ENCODE peak calls at places on chromosomes 5 and 9, in ten cellular contexts. S is GM23248, C is neural progenitor cell, I is brain microvascular endothelial cell, A is esophagus squamous epithelium, F is left ventricle myocardium inferior, D is psoas muscle, U is spleen, V is adrenal gland, P is IMR-90. W is an unnamed sample.

GRCh38 chr5:145996135-145996534 is 59.8 kb downstream of the SH3RF2 start:
- DNase-seq in V (no peak), U (no peak), F (no peak), C (no peak), S (no peak), P (no peak), I (no peak), D (no peak), A (no peak), W (no peak)

GRCh38 chr5:104513194-104513602 is 950.6 kb upstream of the NUDT12 start:
- DNase-seq in F (no peak), V (peak; percentile 33), P (peak; percentile 77), A (no peak), U (no peak), S (peak; percentile 2), D (no peak), C (no peak), I (peak; percentile 54), W (no peak)

GRCh38 chr9:89564257-89564878 is 40.4 kb upstream of the GADD45G start:
- DNase-seq in S (no peak), A (no peak), D (no peak), P (no peak), U (peak; percentile 72), I (peak; percentile 32), F (no peak), V (no peak), C (peak; percentile 65), W (peak; percentile 84)

GRCh38 chr5:16803831-16804230 is 132.3 kb downstream of the MYO10 start:
- DNase-seq in U (no peak), V (no peak), C (no peak), S (peak; percentile 36), I (no peak), P (no peak), F (no peak), A (no peak), D (no peak), W (no peak)

GRCh38 chr5:31470608-31471007 is 61.3 kb downstream of the DROSHA start:
- DNase-seq in U (no peak), V (peak; percentile 33), A (peak; percentile 1), C (no peak), F (peak; percentile 66), P (peak; percentile 54), I (peak; percentile 65), S (peak; percentile 76), D (peak; percentile 32), W (no peak)

GRCh38 chr9:22169243-22169642 is 160.1 kb upstream of the CDKN2B start:
- DNase-seq in V (no peak), I (peak; percentile 33), A (no peak), S (peak; percentile 55), F (no peak), C (no peak), D (no peak), U (no peak), P (peak; percentile 79), W (no peak)

GRCh38 chr5:65535529-65535987 is 27.4 kb downstream of the CENPK start:
- DNase-seq in F (no peak), V (no peak), I (no peak), A (no peak), U (no peak), D (no peak), C (no peak), S (no peak), P (peak; percentile 54), W (peak; percentile 91)

GRCh38 chr5:72178910-72179815 is 71.9 kb downstream of the MAP1B start:
- DNase-seq in C (peak; percentile 89), D (peak; percentile 70), P (peak; percentile 91), S (peak; percentile 97), V (peak; percentile 29), A (no peak), F (peak; percentile 49), U (no peak), I (peak; percentile 89), W (peak; percentile 22)

GRCh38 chr5:143796110-143796509 is 15.9 kb upstream of the HMHB1 start:
- DNase-seq in A (no peak), P (no peak), V (no peak), F (no peak), C (no peak), D (no peak), S (peak; percentile 30), I (no peak), U (no peak), W (no peak)

GRCh38 chr9:106438928-106439327 is 424.0 kb upstream of the ZNF462 start:
- DNase-seq in I (peak; percentile 0), F (no peak), A (no peak), V (no peak), P (no peak), S (no peak), C (no peak), D (no peak), U (no peak), W (no peak)

DNA sequence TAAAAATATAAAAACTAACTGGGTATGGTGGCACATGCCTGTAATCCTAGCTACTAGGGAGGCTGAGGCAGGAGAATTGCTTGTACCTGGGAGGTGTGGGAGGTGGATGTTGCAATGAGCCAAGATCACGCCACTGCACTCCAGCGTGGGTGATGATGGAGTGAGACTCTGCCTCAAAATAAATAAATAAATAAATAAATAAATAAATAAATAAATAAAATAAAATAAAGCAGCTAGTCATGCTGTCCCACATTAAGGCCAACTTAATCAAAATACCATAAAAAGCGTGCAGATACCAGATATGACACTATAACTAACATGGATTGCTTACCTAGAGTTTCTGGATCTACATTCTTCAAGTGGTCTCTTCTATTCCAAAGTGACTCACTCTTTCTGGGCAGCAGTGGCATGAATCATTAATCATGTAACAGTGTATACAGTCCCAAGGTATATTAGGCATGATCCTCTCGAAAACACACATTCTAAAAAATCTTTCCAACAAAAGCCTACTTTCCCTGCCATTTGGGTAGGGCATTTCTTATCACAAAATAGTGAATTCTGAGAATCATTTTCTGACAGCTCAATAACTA is 187.1 kb downstream of the ELAVL2 start:
- DNase-seq in A (no peak), U (no peak), P (no peak), I (no peak), V (no peak), S (no peak), D (no peak), C (no peak), F (no peak), W (no peak)
- H3K36me3 ChIP-seq in A (no peaks in the 10 kb centered on the region), U (no peaks in the 10 kb centered on the region), P (no peaks in the 10 kb centered on the region), I (no peaks in the 10 kb centered on the region), V (no peaks in the 10 kb centered on the region), S (no peaks in the 10 kb centered on the region), D (no peaks in the 10 kb centered on the region), C (no peaks in the 10 kb centered on the region), F (no peaks in the 10 kb centered on the region), W (peaks cover 20% of the 10 kb centered on the region)

DNA sequence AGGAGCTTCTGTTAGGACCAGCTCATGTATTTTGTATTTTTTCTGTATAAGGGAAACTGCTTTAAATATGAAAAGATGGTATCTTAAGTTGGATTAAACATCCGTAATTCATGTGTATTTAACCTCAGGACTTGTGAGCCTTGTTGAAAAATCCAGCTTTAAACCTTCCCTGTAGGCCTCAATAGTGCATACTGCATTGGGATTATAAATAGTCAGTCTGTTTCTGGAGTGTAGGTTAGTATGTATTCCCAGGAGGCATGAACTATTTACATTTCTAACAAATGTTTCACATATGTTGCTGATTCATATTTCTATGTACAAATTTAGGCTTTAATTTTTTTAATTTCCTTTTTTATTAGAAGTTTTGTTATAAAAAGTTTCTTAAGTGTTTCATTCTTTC is 137.9 kb upstream of the GRHPR start:
- DNase-seq in D (no peak), P (peak; percentile 41), C (no peak), I (no peak), S (peak; percentile 54), F (no peak), U (no peak), A (no peak), V (no peak), W (no peak)
- H3K4me3 ChIP-seq in D (no peak overlapping the region), P (no peak overlapping the region), C (no peak overlapping the region), I (no peak overlapping the region), S (no peak overlapping the region), F (no peak overlapping the region), U (no peak overlapping the region), A (no peak overlapping the region), V (no peak overlapping the region), W (no peak overlapping the region)

GRCh38 chr9:92890761-92891160 is 12.9 kb upstream of the ZNF484 start:
- DNase-seq in A (no peak), F (no peak), D (no peak), I (no peak), V (no peak), S (no peak), P (no peak), C (no peak), U (no peak), W (no peak)

GRCh38 chr9:92894711-92895362 is 17.0 kb upstream of the ZNF484 start:
- DNase-seq in I (no peak), F (no peak), A (no peak), V (no peak), U (peak; percentile 31), S (no peak), D (no peak), C (no peak), P (no peak), W (no peak)

GRCh38 chr9:92897323-92897722 is 19.5 kb upstream of the ZNF484 start:
- DNase-seq in S (no peak), D (no peak), U (no peak), P (no peak), C (no peak), F (no peak), V (no peak), A (no peak), I (no peak), W (no peak)

GRCh38 chr9:92896037-92896436 is 18.2 kb upstream of the ZNF484 start:
- DNase-seq in I (no peak), A (no peak), C (no peak), U (peak; percentile 39), S (no peak), V (no peak), F (no peak), D (no peak), P (no peak), W (no peak)
- H3K27ac ChIP-seq in I (no peak overlapping the region), A (no peak overlapping the region), C (no peak overlapping the region), U (no peak overlapping the region), S (no peak overlapping the region), V (no peak overlapping the region), F (no peak overlapping the region), D (no peak overlapping the region), P (no peak overlapping the region), W (no peak overlapping the region)

GRCh38 chr9:109072810-109073435 is 46.8 kb downstream of the TMEM245 start:
- DNase-seq in A (no peak), D (no peak), C (no peak), S (no peak), F (no peak), I (no peak), U (no peak), V (no peak), P (no peak), W (no peak)
- H3K36me3 ChIP-seq in A (no peaks in the 10 kb centered on the region), D (peaks cover 86% of the 10 kb centered on the region), C (peaks cover 14% of the 10 kb centered on the region), S (peaks cover 28% of the 10 kb centered on the region), F (peaks cover 74% of the 10 kb centered on the region), I (peaks cover 38% of the 10 kb centered on the region), U (no peaks in the 10 kb centered on the region), V (no peaks in the 10 kb centered on the region), P (peaks cover 17% of the 10 kb centered on the region), W (peaks cover 60% of the 10 kb centered on the region)

DNA sequence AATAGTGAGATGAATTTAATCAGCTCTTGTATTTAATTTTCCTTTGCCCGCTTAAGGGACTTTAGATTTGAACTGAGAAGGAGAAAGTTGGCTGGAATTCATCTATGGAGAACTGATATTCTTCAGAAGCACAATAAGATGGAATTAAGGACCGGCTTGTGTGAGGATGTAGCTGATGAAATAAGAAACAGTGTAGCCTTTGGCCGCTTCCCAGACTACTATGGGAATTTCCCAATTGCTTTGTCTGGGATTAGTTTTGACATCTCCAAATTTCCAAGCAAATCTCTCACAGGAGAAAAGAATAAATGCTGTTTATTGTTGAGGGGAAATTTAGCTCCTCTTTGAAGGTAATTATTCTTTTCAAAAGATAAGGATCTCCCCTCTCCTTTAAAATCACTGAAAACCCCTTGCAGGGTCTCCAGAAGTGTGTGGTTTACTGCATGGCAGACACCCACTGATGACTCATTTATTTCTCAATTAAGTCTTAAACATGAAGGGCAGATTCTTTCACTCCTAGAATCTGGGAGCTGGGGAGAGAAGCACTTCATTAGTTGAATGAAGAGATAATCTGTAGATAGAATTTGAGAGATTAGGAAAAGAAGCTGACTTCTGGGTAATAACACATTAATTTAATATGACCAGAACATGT is 606.5 kb upstream of the ADAMTS16 start:
- DNase-seq in S (no peak), I (no peak), C (no peak), V (no peak), U (no peak), A (no peak), P (no peak), D (no peak), F (no peak), W (no peak)
- H3K4me3 ChIP-seq in S (no peak overlapping the region), I (no peak overlapping the region), C (no peak overlapping the region), V (no peak overlapping the region), U (no peak overlapping the region), A (no peak overlapping the region), P (no peak overlapping the region), D (no peak overlapping the region), F (no peak overlapping the region), W (no peak overlapping the region)